ENCODE peak calls at places on chromosomes 16 and 17, in six cellular contexts. One of them, this sample, is unnamed.

GRCh38 chr16:4496305-4496704 is 20.1 kb downstream of the HMOX2 start:
- DNase-seq in NCI-H1092 treated with DMSO at 0.1 percent for 48 hours: no peak
- DNase-seq in uterus: no peak
- DNase-seq in activated effector memory CD4-positive, alpha-beta T cell treated with Interleukin-2 at 50 U/mL for 16 hours: no peak
- DNase-seq in GM12891: no peak
- DNase-seq in WTC11: no peak
- DNase-seq in this sample: peak

GRCh38 chr17:30336369-30337171 is 2.7 kb upstream of the TMIGD1 start:
- DNase-seq in NCI-H1092 treated with DMSO at 0.1 percent for 48 hours: peak
- DNase-seq in uterus: no peak
- DNase-seq in activated effector memory CD4-positive, alpha-beta T cell treated with Interleukin-2 at 50 U/mL for 16 hours: peak
- DNase-seq in GM12891: no peak
- DNase-seq in WTC11: peak
- DNase-seq in this sample: peak

GRCh38 chr17:1521067-1521466 is 4.7 kb upstream of the INPP5K start:
- DNase-seq in NCI-H1092 treated with DMSO at 0.1 percent for 48 hours: peak
- DNase-seq in uterus: no peak
- DNase-seq in activated effector memory CD4-positive, alpha-beta T cell treated with Interleukin-2 at 50 U/mL for 16 hours: no peak
- DNase-seq in GM12891: no peak
- DNase-seq in WTC11: no peak
- DNase-seq in this sample: no peak

GRCh38 chr17:50661795-50662391 is 27.2 kb downstream of the ABCC3 start:
- DNase-seq in NCI-H1092 treated with DMSO at 0.1 percent for 48 hours: no peak
- DNase-seq in uterus: peak
- DNase-seq in activated effector memory CD4-positive, alpha-beta T cell treated with Interleukin-2 at 50 U/mL for 16 hours: no peak
- DNase-seq in GM12891: no peak
- DNase-seq in WTC11: no peak
- DNase-seq in this sample: peak

GRCh38 chr17:66776999-66777688 is 57.8 kb upstream of the CACNG5 start:
- DNase-seq in NCI-H1092 treated with DMSO at 0.1 percent for 48 hours: no peak
- DNase-seq in uterus: no peak
- DNase-seq in activated effector memory CD4-positive, alpha-beta T cell treated with Interleukin-2 at 50 U/mL for 16 hours: no peak
- DNase-seq in GM12891: no peak
- DNase-seq in WTC11: no peak
- DNase-seq in this sample: no peak

GRCh38 chr17:69672924-69673323 is 258.4 kb downstream of the MAP2K6 start:
- DNase-seq in NCI-H1092 treated with DMSO at 0.1 percent for 48 hours: no peak
- DNase-seq in uterus: no peak
- DNase-seq in activated effector memory CD4-positive, alpha-beta T cell treated with Interleukin-2 at 50 U/mL for 16 hours: no peak
- DNase-seq in GM12891: no peak
- DNase-seq in WTC11: no peak
- DNase-seq in this sample: peak

GRCh38 chr16:66406534-66407368 is 20.3 kb upstream of the BEAN1 start:
- DNase-seq in NCI-H1092 treated with DMSO at 0.1 percent for 48 hours: peak
- DNase-seq in uterus: peak
- DNase-seq in activated effector memory CD4-positive, alpha-beta T cell treated with Interleukin-2 at 50 U/mL for 16 hours: peak
- DNase-seq in GM12891: peak
- DNase-seq in WTC11: peak
- DNase-seq in this sample: peak

GRCh38 chr16:84054271-84054670 is 11.7 kb upstream of the SLC38A8 start:
- DNase-seq in NCI-H1092 treated with DMSO at 0.1 percent for 48 hours: no peak
- DNase-seq in uterus: no peak
- DNase-seq in activated effector memory CD4-positive, alpha-beta T cell treated with Interleukin-2 at 50 U/mL for 16 hours: no peak
- DNase-seq in GM12891: no peak
- DNase-seq in WTC11: no peak
- DNase-seq in this sample: no peak

GRCh38 chr16:78249056-78249455 is 149.6 kb downstream of the WWOX start:
- DNase-seq in NCI-H1092 treated with DMSO at 0.1 percent for 48 hours: peak
- DNase-seq in uterus: no peak
- DNase-seq in activated effector memory CD4-positive, alpha-beta T cell treated with Interleukin-2 at 50 U/mL for 16 hours: no peak
- DNase-seq in GM12891: no peak
- DNase-seq in WTC11: peak
- DNase-seq in this sample: no peak

GRCh38 chr16:85310868-85311585 is 198.8 kb upstream of the CIBAR2 start:
- DNase-seq in NCI-H1092 treated with DMSO at 0.1 percent for 48 hours: no peak
- DNase-seq in uterus: no peak
- DNase-seq in activated effector memory CD4-positive, alpha-beta T cell treated with Interleukin-2 at 50 U/mL for 16 hours: peak
- DNase-seq in GM12891: no peak
- DNase-seq in WTC11: no peak
- DNase-seq in this sample: no peak

GRCh38 chr17:10369239-10369638 is 3.6 kb downstream of the MYH13 start:
- DNase-seq in NCI-H1092 treated with DMSO at 0.1 percent for 48 hours: no peak
- DNase-seq in uterus: no peak
- DNase-seq in activated effector memory CD4-positive, alpha-beta T cell treated with Interleukin-2 at 50 U/mL for 16 hours: no peak
- DNase-seq in GM12891: no peak
- DNase-seq in WTC11: no peak
- DNase-seq in this sample: no peak

GRCh38 chr16:71594000-71594646 is 17.2 kb upstream of the TAT start:
- DNase-seq in NCI-H1092 treated with DMSO at 0.1 percent for 48 hours: no peak
- DNase-seq in uterus: no peak
- DNase-seq in activated effector memory CD4-positive, alpha-beta T cell treated with Interleukin-2 at 50 U/mL for 16 hours: no peak
- DNase-seq in GM12891: no peak
- DNase-seq in WTC11: no peak
- DNase-seq in this sample: no peak

GRCh38 chr17:55883112-55883511 is 132.3 kb downstream of the PCTP start:
- DNase-seq in NCI-H1092 treated with DMSO at 0.1 percent for 48 hours: no peak
- DNase-seq in uterus: no peak
- DNase-seq in activated effector memory CD4-positive, alpha-beta T cell treated with Interleukin-2 at 50 U/mL for 16 hours: no peak
- DNase-seq in GM12891: no peak
- DNase-seq in WTC11: no peak
- DNase-seq in this sample: no peak

GRCh38 chr17:57295526-57296023 is 39.3 kb downstream of the MSI2 start:
- DNase-seq in NCI-H1092 treated with DMSO at 0.1 percent for 48 hours: peak
- DNase-seq in uterus: no peak
- DNase-seq in activated effector memory CD4-positive, alpha-beta T cell treated with Interleukin-2 at 50 U/mL for 16 hours: no peak
- DNase-seq in GM12891: no peak
- DNase-seq in WTC11: no peak
- DNase-seq in this sample: no peak

GRCh38 chr17:3805581-3805980 is 4.6 kb upstream of the ITGAE start:
- DNase-seq in NCI-H1092 treated with DMSO at 0.1 percent for 48 hours: no peak
- DNase-seq in uterus: no peak
- DNase-seq in activated effector memory CD4-positive, alpha-beta T cell treated with Interleukin-2 at 50 U/mL for 16 hours: no peak
- DNase-seq in GM12891: no peak
- DNase-seq in WTC11: no peak
- DNase-seq in this sample: no peak

GRCh38 chr17:10224592-10225195 is 26.3 kb upstream of the GAS7 start:
- DNase-seq in NCI-H1092 treated with DMSO at 0.1 percent for 48 hours: no peak
- DNase-seq in uterus: no peak
- DNase-seq in activated effector memory CD4-positive, alpha-beta T cell treated with Interleukin-2 at 50 U/mL for 16 hours: no peak
- DNase-seq in GM12891: no peak
- DNase-seq in WTC11: no peak
- DNase-seq in this sample: no peak

GRCh38 chr17:22515599-22515998 is 823.3 kb downstream of the KCNJ18 start:
- DNase-seq in NCI-H1092 treated with DMSO at 0.1 percent for 48 hours: no peak
- DNase-seq in uterus: no peak
- DNase-seq in activated effector memory CD4-positive, alpha-beta T cell treated with Interleukin-2 at 50 U/mL for 16 hours: no peak
- DNase-seq in GM12891: no peak
- DNase-seq in WTC11: no peak
- DNase-seq in this sample: no peak

GRCh38 chr17:82592751-82593589 is 55.3 kb downstream of the WDR45B start:
- DNase-seq in NCI-H1092 treated with DMSO at 0.1 percent for 48 hours: peak
- DNase-seq in uterus: peak
- DNase-seq in activated effector memory CD4-positive, alpha-beta T cell treated with Interleukin-2 at 50 U/mL for 16 hours: peak
- DNase-seq in GM12891: no peak
- DNase-seq in WTC11: peak
- DNase-seq in this sample: peak

GRCh38 chr17:55607736-55608341 is 96.6 kb upstream of the SMIM36 start:
- DNase-seq in NCI-H1092 treated with DMSO at 0.1 percent for 48 hours: peak
- DNase-seq in uterus: peak
- DNase-seq in activated effector memory CD4-positive, alpha-beta T cell treated with Interleukin-2 at 50 U/mL for 16 hours: no peak
- DNase-seq in GM12891: no peak
- DNase-seq in WTC11: no peak
- DNase-seq in this sample: no peak

GRCh38 chr17:75457047-75457654 is 716 bp downstream of the TMEM94 start:
- DNase-seq in NCI-H1092 treated with DMSO at 0.1 percent for 48 hours: peak
- DNase-seq in uterus: peak
- DNase-seq in activated effector memory CD4-positive, alpha-beta T cell treated with Interleukin-2 at 50 U/mL for 16 hours: no peak
- DNase-seq in GM12891: no peak
- DNase-seq in WTC11: peak
- DNase-seq in this sample: no peak

GRCh38 chr17:8063761-8064589 is 23.5 kb downstream of the ALOX12B start:
- DNase-seq in NCI-H1092 treated with DMSO at 0.1 percent for 48 hours: no peak
- DNase-seq in uterus: no peak
- DNase-seq in activated effector memory CD4-positive, alpha-beta T cell treated with Interleukin-2 at 50 U/mL for 16 hours: no peak
- DNase-seq in GM12891: no peak
- DNase-seq in WTC11: peak
- DNase-seq in this sample: no peak

GRCh38 chr16:895371-895770 is 75.4 kb downstream of the LMF1 start:
- DNase-seq in NCI-H1092 treated with DMSO at 0.1 percent for 48 hours: no peak
- DNase-seq in uterus: no peak
- DNase-seq in activated effector memory CD4-positive, alpha-beta T cell treated with Interleukin-2 at 50 U/mL for 16 hours: no peak
- DNase-seq in GM12891: no peak
- DNase-seq in WTC11: no peak
- DNase-seq in this sample: no peak

GRCh38 chr16:28105297-28105696 is 41.8 kb upstream of the GSG1L start:
- DNase-seq in NCI-H1092 treated with DMSO at 0.1 percent for 48 hours: no peak
- DNase-seq in uterus: no peak
- DNase-seq in activated effector memory CD4-positive, alpha-beta T cell treated with Interleukin-2 at 50 U/mL for 16 hours: no peak
- DNase-seq in GM12891: no peak
- DNase-seq in WTC11: no peak
- DNase-seq in this sample: no peak

GRCh38 chr17:8740486-8740885 is 4.2 kb downstream of the CCDC42 start:
- DNase-seq in NCI-H1092 treated with DMSO at 0.1 percent for 48 hours: no peak
- DNase-seq in uterus: no peak
- DNase-seq in activated effector memory CD4-positive, alpha-beta T cell treated with Interleukin-2 at 50 U/mL for 16 hours: peak
- DNase-seq in GM12891: no peak
- DNase-seq in WTC11: peak
- DNase-seq in this sample: no peak

GRCh38 chr17:15651001-15651582 is 31.6 kb upstream of the FBXW10B start:
- DNase-seq in NCI-H1092 treated with DMSO at 0.1 percent for 48 hours: peak
- DNase-seq in uterus: no peak
- DNase-seq in activated effector memory CD4-positive, alpha-beta T cell treated with Interleukin-2 at 50 U/mL for 16 hours: no peak
- DNase-seq in GM12891: no peak
- DNase-seq in WTC11: no peak
- DNase-seq in this sample: no peak

GRCh38 chr17:40859536-40859935 is 7.5 kb downstream of the KRT12 start:
- DNase-seq in NCI-H1092 treated with DMSO at 0.1 percent for 48 hours: no peak
- DNase-seq in uterus: no peak
- DNase-seq in activated effector memory CD4-positive, alpha-beta T cell treated with Interleukin-2 at 50 U/mL for 16 hours: no peak
- DNase-seq in GM12891: no peak
- DNase-seq in WTC11: no peak
- DNase-seq in this sample: no peak

GRCh38 chr16:81456523-81457325 is 12.1 kb downstream of the CMIP start:
- DNase-seq in NCI-H1092 treated with DMSO at 0.1 percent for 48 hours: no peak
- DNase-seq in uterus: no peak
- DNase-seq in activated effector memory CD4-positive, alpha-beta T cell treated with Interleukin-2 at 50 U/mL for 16 hours: no peak
- DNase-seq in GM12891: no peak
- DNase-seq in WTC11: no peak
- DNase-seq in this sample: no peak

GRCh38 chr17:3893003-3893719 is at the start of gene CAMKK1:
- DNase-seq in NCI-H1092 treated with DMSO at 0.1 percent for 48 hours: peak
- DNase-seq in uterus: peak
- DNase-seq in activated effector memory CD4-positive, alpha-beta T cell treated with Interleukin-2 at 50 U/mL for 16 hours: peak
- DNase-seq in GM12891: peak
- DNase-seq in WTC11: peak
- DNase-seq in this sample: peak

GRCh38 chr17:18985475-18985874 is 19.1 kb downstream of the FAM83G start:
- DNase-seq in NCI-H1092 treated with DMSO at 0.1 percent for 48 hours: no peak
- DNase-seq in uterus: no peak
- DNase-seq in activated effector memory CD4-positive, alpha-beta T cell treated with Interleukin-2 at 50 U/mL for 16 hours: no peak
- DNase-seq in GM12891: no peak
- DNase-seq in WTC11: no peak
- DNase-seq in this sample: no peak

GRCh38 chr16:57679768-57680167 is 11.7 kb downstream of the ADGRG3 start:
- DNase-seq in NCI-H1092 treated with DMSO at 0.1 percent for 48 hours: no peak
- DNase-seq in uterus: no peak
- DNase-seq in activated effector memory CD4-positive, alpha-beta T cell treated with Interleukin-2 at 50 U/mL for 16 hours: no peak
- DNase-seq in GM12891: no peak
- DNase-seq in WTC11: no peak
- DNase-seq in this sample: no peak